ENCODE peak calls at places on chromosome 11, in seven cellular contexts. P is Peyer's patch; J is CD8-positive, alpha-beta T cell; H is endothelial cell; F is nephron progenitor cell; G is lower leg skin; M is foreskin fibroblast. L is an unnamed sample.
A peak's percentile ranks its signal among the peaks of the same experiment; 100 is the strongest.

GRCh38 chr11:65504671-65505433 is 6.0 kb downstream of the MALAT1 start:
- DNase-seq in F (no peak), G (no peak), J (no peak), P (peak; percentile 36), M (no peak), H (no peak), L (peak; percentile 18)

GRCh38 chr11:48007677-48008076 is 27.3 kb downstream of the PTPRJ start:
- DNase-seq in M (no peak), F (no peak), J (no peak), H (no peak), G (no peak), P (no peak), L (no peak)

GRCh38 chr11:65428578-65429068 is 6.0 kb downstream of the NEAT1 start:
- DNase-seq in H (no peak), J (no peak), P (peak; percentile 64), M (no peak), F (no peak), G (peak; percentile 89), L (no peak)

GRCh38 chr11:94241896-94242295 is 62.5 kb upstream of the IZUMO1R start:
- DNase-seq in G (no peak), M (no peak), J (no peak), F (no peak), H (no peak), P (no peak), L (no peak)

GRCh38 chr11:72140661-72141060 is 5.1 kb downstream of the FOLR3 start:
- DNase-seq in G (no peak), P (no peak), F (no peak), M (no peak), J (no peak), H (no peak), L (no peak)

GRCh38 chr11:124886978-124887666 is 10.5 kb downstream of the ROBO4 start:
- DNase-seq in G (peak; percentile 69), P (no peak), F (no peak), J (no peak), H (no peak), M (no peak), L (peak; percentile 14)

GRCh38 chr11:118342503-118343161 is at the start of gene CD3D:
- DNase-seq in H (no peak), J (peak; percentile 74), F (no peak), M (no peak), P (peak; percentile 55), G (no peak), L (no peak)

GRCh38 chr11:8360086-8360828 is 96.6 kb upstream of the LMO1 start:
- DNase-seq in G (no peak), F (no peak), J (no peak), H (no peak), M (no peak), P (peak; percentile 68), L (no peak)

GRCh38 chr11:61345954-61346814 is 13.2 kb downstream of the TKFC start:
- DNase-seq in P (no peak), J (no peak), G (no peak), M (no peak), H (no peak), F (no peak), L (no peak)

GRCh38 chr11:114208371-114208770 is 87.8 kb upstream of the NNMT start:
- DNase-seq in F (no peak), G (no peak), P (no peak), M (no peak), H (no peak), J (peak; percentile 25), L (no peak)

GRCh38 chr11:120236169-120237107 is 3.5 kb upstream of the POU2F3 start:
- DNase-seq in M (no peak), F (no peak), P (no peak), H (no peak), J (no peak), G (no peak), L (no peak)

GRCh38 chr11:17985517-17985916 is 27.3 kb downstream of the SERGEF start:
- DNase-seq in G (no peak), H (no peak), M (no peak), J (no peak), P (no peak), F (no peak), L (no peak)

GRCh38 chr11:17986007-17986710 is 26.7 kb downstream of the SERGEF start:
- DNase-seq in M (peak; percentile 82), P (no peak), H (no peak), F (no peak), J (no peak), G (no peak), L (no peak)

GRCh38 chr11:17987826-17988225 is 25.0 kb downstream of the SERGEF start:
- DNase-seq in M (no peak), H (no peak), P (no peak), J (no peak), F (no peak), G (no peak), L (no peak)

GRCh38 chr11:17988465-17988864 is 24.4 kb downstream of the SERGEF start:
- DNase-seq in P (no peak), F (no peak), H (no peak), M (no peak), G (no peak), J (no peak), L (no peak)

GRCh38 chr11:17986711-17987220 is 26.1 kb downstream of the SERGEF start:
- DNase-seq in J (no peak), M (no peak), P (no peak), H (no peak), F (no peak), G (no peak), L (no peak)
- TF ChIP-seq CTCF in J (no peak), M (peak; percentile 11), P (no peak), H (no peak), F (no peak), G (no peak), L (no peak)

GRCh38 chr11:83092488-83093384 is 21.0 kb upstream of the RAB30 start:
- DNase-seq in J (no peak), F (peak; percentile 10), M (no peak), P (peak; percentile 87), H (no peak), G (no peak), L (no peak)

GRCh38 chr11:83088965-83089364 is 17.3 kb upstream of the RAB30 start:
- DNase-seq in F (no peak), P (no peak), G (no peak), H (no peak), J (no peak), M (no peak), L (no peak)

DNA sequence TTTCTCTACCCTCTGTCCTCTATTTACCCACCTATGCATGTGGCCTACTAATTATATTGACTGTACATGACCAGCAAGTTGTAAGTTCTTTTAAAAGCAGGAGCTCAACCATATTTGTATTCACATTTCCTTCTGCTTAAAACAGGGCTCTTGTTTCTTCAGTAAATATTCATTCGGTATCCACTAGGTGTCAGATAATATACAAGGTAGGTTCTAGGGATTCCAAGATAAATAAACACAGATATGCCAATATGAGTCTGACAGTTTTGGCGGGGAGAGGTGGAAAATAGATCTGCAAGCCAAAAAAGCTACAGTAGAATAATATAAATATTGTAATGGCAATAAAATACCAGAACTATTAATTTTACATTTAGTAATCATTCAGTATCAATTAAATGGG is 15.3 kb upstream of the RAB30 start:
- DNase-seq in J (no peak), G (no peak), M (no peak), H (no peak), P (no peak), F (no peak), L (no peak)
- TF ChIP-seq CTCF in J (no peak), G (no peak), M (no peak), H (no peak), P (no peak), F (no peak), L (no peak)

DNA sequence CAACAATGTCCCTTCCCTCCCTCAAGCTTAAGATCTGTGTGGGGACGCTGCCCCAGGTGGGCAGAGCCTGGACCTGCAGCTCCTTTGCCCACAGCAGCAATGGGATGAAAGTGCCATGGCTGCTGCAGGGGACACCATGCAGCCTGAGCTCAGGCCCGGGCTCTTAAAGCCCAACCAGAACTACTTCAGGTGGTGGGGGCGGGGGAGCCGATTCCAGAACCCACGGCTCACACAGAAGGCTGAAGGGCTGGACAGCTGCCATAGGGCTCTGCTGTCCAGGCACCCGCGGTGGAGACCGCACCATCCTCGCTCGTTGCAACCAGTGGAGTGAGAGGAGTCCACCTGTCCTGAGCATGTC is 12.5 kb downstream of the CHID1 start:
- DNase-seq in J (no peak), F (peak; percentile 30), M (peak; percentile 11), G (no peak), H (no peak), P (no peak), L (no peak)
- TF ChIP-seq CTCF in J (no peak), F (peak; percentile 5), M (peak; percentile 30), G (no peak), H (no peak), P (no peak), L (no peak)

DNA sequence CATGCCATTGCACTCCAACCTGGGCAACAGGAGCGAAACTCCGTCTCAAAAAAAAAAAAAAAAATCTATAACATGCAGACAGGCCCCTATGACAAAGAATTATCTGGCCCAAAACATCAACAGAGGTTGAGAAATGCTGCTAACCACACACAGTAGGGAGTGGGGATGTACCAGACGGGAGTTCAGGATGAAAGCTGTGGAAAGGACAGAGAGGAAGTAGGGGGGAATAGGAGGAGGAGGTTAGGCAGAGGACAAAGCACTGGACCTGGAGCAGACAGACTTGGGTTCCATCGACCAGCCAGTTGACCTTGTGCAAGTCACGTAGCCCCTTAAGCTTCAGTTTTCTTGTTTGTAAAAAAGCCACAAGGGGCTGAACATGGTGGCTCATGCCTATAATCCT is 12.5 kb downstream of the LRP4 start:
- DNase-seq in H (no peak), G (no peak), P (no peak), J (no peak), F (no peak), M (no peak), L (no peak)
- TF ChIP-seq CTCF in H (no peak), G (no peak), P (no peak), J (no peak), F (no peak), M (no peak), L (no peak)

DNA sequence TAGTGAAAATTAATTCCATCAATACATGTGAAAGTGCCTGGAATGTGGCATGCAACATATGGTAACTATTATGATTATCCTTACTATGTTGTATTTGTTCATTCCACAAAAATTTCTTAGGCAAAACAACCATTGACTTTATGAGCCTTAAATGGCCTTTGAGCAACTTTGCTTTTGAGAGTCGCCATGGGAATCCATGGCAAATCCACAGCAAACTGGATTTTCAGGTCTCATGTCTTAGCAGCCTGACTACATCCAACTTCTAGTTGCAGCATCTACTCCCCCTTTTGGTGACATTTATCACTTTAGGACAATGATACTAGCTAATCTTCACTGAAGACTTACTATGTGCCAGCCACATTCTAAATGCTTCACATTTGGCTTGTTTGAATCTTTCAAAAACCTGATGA is 56.8 kb downstream of the SLC1A2 start:
- DNase-seq in P (no peak), H (no peak), F (no peak), M (no peak), G (no peak), J (no peak), L (no peak)
- TF ChIP-seq CTCF in P (no peak), H (no peak), F (no peak), M (peak; percentile 7), G (no peak), J (no peak), L (no peak)